ENCODE peak calls at places on chromosomes 13 and 19, in four cellular contexts. One of them, this sample, is unnamed.

GRCh38 chr13:66424417-66424816 is 805.7 kb downstream of the PCDH9 start:
- DNase-seq in HCT116: no peak
- DNase-seq in K562: no peak
- DNase-seq in HepG2: no peak
- DNase-seq in this sample: no peak

GRCh38 chr13:45292176-45292575 is 48.8 kb downstream of the TPT1 start:
- DNase-seq in HCT116: peak
- DNase-seq in K562: no peak
- DNase-seq in HepG2: no peak
- DNase-seq in this sample: no peak

GRCh38 chr13:97856001-97856675 is 97.3 kb upstream of the IPO5 start:
- DNase-seq in HCT116: no peak
- DNase-seq in K562: no peak
- DNase-seq in HepG2: no peak
- DNase-seq in this sample: no peak

GRCh38 chr19:41530761-41531301 is 45.1 kb upstream of the CEACAM21 start:
- DNase-seq in HCT116: no peak
- DNase-seq in K562: no peak
- DNase-seq in HepG2: no peak
- DNase-seq in this sample: no peak

GRCh38 chr19:43820098-43820860 is 6.8 kb upstream of the ZNF283 start:
- DNase-seq in HCT116: no peak
- DNase-seq in K562: no peak
- DNase-seq in HepG2: no peak
- DNase-seq in this sample: no peak

GRCh38 chr13:107124129-107124718 is 556.3 kb upstream of the ARGLU1 start:
- DNase-seq in HCT116: no peak
- DNase-seq in K562: no peak
- DNase-seq in HepG2: peak
- DNase-seq in this sample: no peak

GRCh38 chr19:49491030-49491803 is 3.8 kb downstream of the RPL13A start:
- DNase-seq in HCT116: no peak
- DNase-seq in K562: no peak
- DNase-seq in HepG2: no peak
- DNase-seq in this sample: no peak

GRCh38 chr13:40155176-40155575 is 499.7 kb downstream of the COG6 start:
- DNase-seq in HCT116: no peak
- DNase-seq in K562: no peak
- DNase-seq in HepG2: no peak
- DNase-seq in this sample: no peak

GRCh38 chr19:35291259-35291658 is 702 bp upstream of the MAG start:
- DNase-seq in HCT116: no peak
- DNase-seq in K562: no peak
- DNase-seq in HepG2: no peak
- DNase-seq in this sample: no peak

GRCh38 chr19:15195381-15195964 is 5.3 kb downstream of the NOTCH3 start:
- DNase-seq in HCT116: no peak
- DNase-seq in K562: no peak
- DNase-seq in HepG2: no peak
- DNase-seq in this sample: no peak

GRCh38 chr19:34994643-34995471 is 5.3 kb upstream of the GRAMD1A start:
- DNase-seq in HCT116: no peak
- DNase-seq in K562: no peak
- DNase-seq in HepG2: peak
- DNase-seq in this sample: no peak

DNA sequence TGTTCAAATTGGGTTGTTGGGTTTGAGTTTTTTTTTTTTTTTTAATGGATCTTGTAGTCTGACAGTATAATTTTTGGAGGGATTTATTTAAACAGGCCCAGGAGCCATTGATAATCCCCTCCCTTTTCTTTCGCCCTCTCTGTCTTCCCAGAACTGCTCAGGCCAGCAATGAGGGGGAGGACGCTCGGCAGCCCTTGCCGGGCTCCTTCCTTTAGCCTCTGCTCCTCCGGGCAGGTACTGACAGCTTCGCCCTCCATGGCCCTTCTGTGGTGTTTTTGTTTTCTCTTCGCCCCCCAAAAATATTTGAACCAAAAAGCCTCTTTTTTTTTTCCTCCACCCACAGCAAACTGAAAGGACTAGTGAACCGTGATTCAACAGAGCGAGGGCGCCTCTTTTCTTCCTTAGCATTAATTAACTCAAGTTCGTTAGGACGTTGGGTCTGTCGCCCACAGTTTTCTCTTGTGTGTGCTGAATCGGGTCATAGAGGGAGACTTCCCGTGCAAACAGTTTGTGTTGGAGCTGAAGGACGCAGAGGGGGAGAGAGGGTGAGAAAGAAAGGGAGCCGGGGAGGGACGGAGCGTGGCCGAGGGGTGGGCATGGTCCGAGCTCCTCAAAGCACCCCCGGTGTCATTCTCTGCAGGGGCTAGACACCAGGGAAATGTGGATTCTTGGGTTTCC is 21.5 kb downstream of the NFIX start:
- DNase-seq in HCT116: no peak
- DNase-seq in K562: peak
- DNase-seq in HepG2: no peak
- DNase-seq in this sample: no peak
- H3K4me3 ChIP-seq in HCT116: no peak
- H3K4me3 ChIP-seq in K562: no peak
- H3K4me3 ChIP-seq in HepG2: no peak
- H3K4me3 ChIP-seq in this sample: peak

GRCh38 chr19:4061178-4061682 is 5.5 kb downstream of the ZBTB7A start:
- DNase-seq in HCT116: no peak
- DNase-seq in K562: no peak
- DNase-seq in HepG2: peak
- DNase-seq in this sample: no peak
- TF ChIP-seq TCF7L2 in HCT116: no peak
- TF ChIP-seq TCF7L2 in K562: no peak
- TF ChIP-seq TCF7L2 in HepG2: no peak
- TF ChIP-seq TCF7L2 in this sample: no peak

GRCh38 chr19:58326914-58327726 is at the start of gene ZSCAN22:
- DNase-seq in HCT116: peak
- DNase-seq in K562: peak
- DNase-seq in HepG2: peak
- DNase-seq in this sample: peak
- TF ChIP-seq REST in HCT116: no peak
- TF ChIP-seq REST in K562: peak
- TF ChIP-seq REST in HepG2: no peak
- TF ChIP-seq REST in this sample: peak

DNA sequence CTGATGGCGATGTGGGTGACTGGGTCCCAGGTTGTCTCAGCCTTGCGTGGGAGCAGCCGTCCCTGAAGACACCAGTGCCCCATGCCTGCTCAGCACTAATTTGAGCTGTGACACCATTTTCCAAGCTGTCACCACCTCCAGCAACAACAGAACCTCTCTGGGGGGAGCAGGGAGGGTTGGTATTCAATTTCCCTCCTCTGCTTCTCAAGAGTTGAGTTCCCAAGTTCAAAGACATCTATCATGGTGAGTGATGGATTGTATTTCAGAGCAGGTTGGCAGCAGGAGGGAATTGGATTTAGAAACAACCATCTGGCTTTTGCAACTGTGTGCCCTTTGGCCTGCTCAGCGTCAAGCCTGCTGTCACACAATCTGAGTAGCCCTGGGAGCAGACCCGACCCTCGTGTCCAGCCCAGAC is 46.9 kb upstream of the UQCRFS1 start:
- DNase-seq in HCT116: no peak
- DNase-seq in K562: no peak
- DNase-seq in HepG2: no peak
- DNase-seq in this sample: no peak
- H3K4me3 ChIP-seq in HCT116: no peak
- H3K4me3 ChIP-seq in K562: no peak
- H3K4me3 ChIP-seq in HepG2: no peak
- H3K4me3 ChIP-seq in this sample: no peak

DNA sequence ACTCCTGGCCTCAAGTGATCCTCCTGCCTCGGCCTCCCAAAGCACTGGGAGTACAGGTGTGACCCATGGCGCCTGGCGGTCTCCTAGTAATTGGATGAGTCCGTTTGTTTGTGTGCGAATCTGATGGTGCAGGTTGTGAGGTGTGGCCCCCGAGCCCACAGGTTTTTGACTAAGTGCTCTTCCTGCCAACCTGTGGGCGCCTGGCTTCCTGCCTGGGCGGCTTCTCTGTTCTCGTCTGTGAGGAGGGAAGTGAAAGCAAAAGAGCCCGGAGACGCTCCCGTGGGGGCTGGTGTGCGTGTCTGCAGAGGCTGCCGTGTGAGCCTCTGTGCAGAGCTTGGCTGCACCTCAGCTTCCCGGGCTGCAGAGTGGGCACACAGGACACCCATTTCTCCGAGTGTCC is 10.0 kb downstream of the ARHGAP45 start:
- DNase-seq in HCT116: no peak
- DNase-seq in K562: no peak
- DNase-seq in HepG2: no peak
- DNase-seq in this sample: no peak
- TF ChIP-seq TCF7L2 in HCT116: no peak
- TF ChIP-seq TCF7L2 in K562: no peak
- TF ChIP-seq TCF7L2 in HepG2: no peak
- TF ChIP-seq TCF7L2 in this sample: peak

DNA sequence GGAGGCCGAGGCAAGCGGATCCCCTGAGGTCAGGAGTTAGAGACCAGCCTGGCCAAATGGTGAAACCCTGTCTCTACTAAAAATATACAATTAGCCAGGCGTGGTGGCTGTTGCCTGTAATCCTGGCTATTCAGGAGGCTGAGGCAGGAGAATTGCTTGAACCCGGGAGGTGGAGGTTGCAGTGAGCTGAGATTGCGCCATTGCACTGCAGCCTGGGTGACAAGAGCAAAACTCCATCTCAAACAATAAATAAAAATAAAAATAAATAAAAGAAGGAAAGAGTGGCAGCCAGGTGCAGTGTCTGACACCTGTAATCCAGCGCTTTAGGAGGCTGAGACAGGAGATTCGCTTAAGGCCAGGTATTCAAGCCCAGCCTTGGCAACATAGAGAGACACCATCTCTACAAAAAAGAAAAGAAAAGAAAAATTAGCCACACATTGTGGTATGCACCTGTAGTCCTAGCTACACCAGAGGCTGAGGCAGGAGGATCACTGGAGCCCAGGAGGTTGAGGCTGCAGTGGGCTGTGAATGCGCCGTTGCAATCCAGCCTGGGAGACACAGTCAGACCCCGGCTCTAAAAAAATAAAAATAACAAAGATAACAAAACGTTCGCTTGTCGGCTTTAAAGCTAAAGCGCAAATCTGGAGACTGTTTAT is 10.3 kb downstream of the ADAMTSL5 start:
- DNase-seq in HCT116: no peak
- DNase-seq in K562: no peak
- DNase-seq in HepG2: no peak
- DNase-seq in this sample: no peak
- TF ChIP-seq REST in HCT116: no peak
- TF ChIP-seq REST in K562: no peak
- TF ChIP-seq REST in HepG2: no peak
- TF ChIP-seq REST in this sample: no peak

GRCh38 chr13:36432106-36432544 is at the start of gene CCNA1:
- DNase-seq in HCT116: no peak
- DNase-seq in K562: peak
- DNase-seq in HepG2: no peak
- DNase-seq in this sample: no peak

GRCh38 chr13:36428083-36428482 is 4.2 kb upstream of the CCNA1 start:
- DNase-seq in HCT116: no peak
- DNase-seq in K562: no peak
- DNase-seq in HepG2: no peak
- DNase-seq in this sample: no peak

GRCh38 chr13:36431204-36432105 is 840 bp upstream of the CCNA1 start:
- DNase-seq in HCT116: no peak
- DNase-seq in K562: no peak
- DNase-seq in HepG2: no peak
- DNase-seq in this sample: no peak

GRCh38 chr13:36430247-36431203 is 1.8 kb upstream of the CCNA1 start:
- DNase-seq in HCT116: no peak
- DNase-seq in K562: no peak
- DNase-seq in HepG2: no peak
- DNase-seq in this sample: no peak
- H3K4me3 ChIP-seq in HCT116: no peak
- H3K4me3 ChIP-seq in K562: no peak
- H3K4me3 ChIP-seq in HepG2: no peak
- H3K4me3 ChIP-seq in this sample: no peak